ENCODE peak calls at places on chromosomes 5 and 9, in six cellular contexts. D, M, Z, N, X and K are unnamed samples.

GRCh38 chr5:17180957-17181723 is 36.3 kb upstream of the BASP1 start:
- DNase-seq in Z (peak; percentile 100), M (no peak), D (no peak), X (peak; percentile 96), N (no peak), K (peak; percentile 98)

GRCh38 chr5:104659497-104659896 is 1096.9 kb upstream of the NUDT12 start:
- DNase-seq in M (no peak), N (no peak), X (no peak), D (no peak), Z (no peak), K (no peak)

GRCh38 chr9:122110100-122110833 is 17.2 kb upstream of the TTLL11 start:
- DNase-seq in X (no peak), N (no peak), M (no peak), D (no peak), Z (no peak), K (no peak)

GRCh38 chr9:131702911-131703310 is 37.0 kb downstream of the RAPGEF1 start:
- DNase-seq in M (no peak), N (no peak), X (no peak), Z (no peak), D (no peak), K (no peak)

GRCh38 chr5:1542755-1543154 is 19.0 kb upstream of the LPCAT1 start:
- DNase-seq in M (no peak), D (no peak), N (no peak), X (peak; percentile 87), Z (no peak), K (no peak)

GRCh38 chr5:17185776-17186175 is 31.7 kb upstream of the BASP1 start:
- DNase-seq in M (no peak), X (no peak), D (no peak), Z (peak; percentile 98), N (no peak), K (peak; percentile 94)

GRCh38 chr9:131801811-131802210 is 61.9 kb upstream of the RAPGEF1 start:
- DNase-seq in D (no peak), X (no peak), N (no peak), Z (no peak), M (no peak), K (no peak)

GRCh38 chr9:75185585-75186170 is 97.4 kb downstream of the OSTF1 start:
- DNase-seq in M (peak; percentile 14), D (peak; percentile 68), Z (no peak), N (no peak), X (peak; percentile 54), K (peak; percentile 46)

GRCh38 chr9:129635099-129635803 is 6.7 kb downstream of the ASB6 start:
- DNase-seq in Z (no peak), X (no peak), M (no peak), D (no peak), N (no peak), K (no peak)

GRCh38 chr5:95375591-95375990 is 15.6 kb upstream of the FAM81B start:
- DNase-seq in D (no peak), X (peak; percentile 35), M (no peak), Z (peak; percentile 6), N (no peak), K (no peak)

GRCh38 chr5:134371834-134372340 is 518 bp downstream of the UBE2B start:
- DNase-seq in X (peak; percentile 36), Z (peak; percentile 26), M (peak; percentile 65), N (peak; percentile 41), D (peak; percentile 77), K (peak; percentile 72)

GRCh38 chr5:172009536-172010270 is 3.3 kb upstream of the FBXW11 start:
- DNase-seq in D (no peak), M (no peak), Z (no peak), X (peak; percentile 92), N (no peak), K (no peak)

GRCh38 chr5:78757269-78758053 is 108.9 kb upstream of the LHFPL2 start:
- DNase-seq in X (no peak), N (no peak), Z (peak; percentile 69), M (no peak), D (no peak), K (peak; percentile 72)

GRCh38 chr9:36597412-36598178 is 24.9 kb downstream of the MELK start:
- DNase-seq in N (no peak), M (no peak), X (no peak), Z (peak; percentile 70), D (no peak), K (peak; percentile 77)

GRCh38 chr5:96008987-96009647 is 47.5 kb upstream of the ELL2 start:
- DNase-seq in N (no peak), D (no peak), X (no peak), Z (no peak), M (no peak), K (no peak)

GRCh38 chr9:563200-563599 is 278.3 kb upstream of the DMRT1 start:
- DNase-seq in X (no peak), D (no peak), N (no peak), Z (no peak), M (no peak), K (no peak)

GRCh38 chr5:97297063-97297715 is 114.1 kb upstream of the RIOK2 start:
- DNase-seq in M (peak; percentile 37), D (peak; percentile 76), Z (peak; percentile 23), N (peak; percentile 21), X (no peak), K (peak; percentile 29)

GRCh38 chr5:142053434-142054253 is 40.8 kb upstream of the GNPDA1 start:
- DNase-seq in D (no peak), N (no peak), M (no peak), Z (peak; percentile 43), X (peak; percentile 86), K (peak; percentile 77)

GRCh38 chr5:56037531-56038010 is 42.8 kb upstream of the IL6ST start:
- DNase-seq in M (no peak), N (no peak), D (no peak), X (no peak), Z (no peak), K (no peak)
- H2AFZ ChIP-seq in M (no peak overlapping the region), N (peak overlapping the region; percentile 34), D (no peak overlapping the region), X (peak overlapping the region; percentile 23), Z (peak overlapping the region; percentile 38), K (peak overlapping the region; percentile 29)

GRCh38 chr9:84354035-84354434 is 13.5 kb upstream of the SLC28A3 start:
- DNase-seq in Z (no peak), M (no peak), N (no peak), D (no peak), X (no peak), K (no peak)
- H4K8ac ChIP-seq in Z (no peak overlapping the region), M (no peak overlapping the region), N (no peak overlapping the region), D (no peak overlapping the region), X (no peak overlapping the region), K (no peak overlapping the region)

GRCh38 chr9:128323786-128324185 is 1.1 kb downstream of the COQ4 start:
- DNase-seq in D (no peak), Z (no peak), M (no peak), X (no peak), N (no peak), K (peak; percentile 27)

GRCh38 chr9:128323192-128323730 is 622 bp downstream of the COQ4 start:
- DNase-seq in N (no peak), X (no peak), D (no peak), Z (peak; percentile 63), M (no peak), K (peak; percentile 87)

GRCh38 chr9:128322342-128323191 is at the start of the genes COQ4 and TRUB2:
- DNase-seq in Z (peak; percentile 92), N (peak; percentile 57), X (peak; percentile 92), D (peak; percentile 93), M (peak; percentile 92), K (peak; percentile 97)

GRCh38 chr9:128321343-128321742 is 904 bp downstream of the TRUB2 start:
- DNase-seq in Z (no peak), D (no peak), X (no peak), M (no peak), N (no peak), K (no peak)

DNA sequence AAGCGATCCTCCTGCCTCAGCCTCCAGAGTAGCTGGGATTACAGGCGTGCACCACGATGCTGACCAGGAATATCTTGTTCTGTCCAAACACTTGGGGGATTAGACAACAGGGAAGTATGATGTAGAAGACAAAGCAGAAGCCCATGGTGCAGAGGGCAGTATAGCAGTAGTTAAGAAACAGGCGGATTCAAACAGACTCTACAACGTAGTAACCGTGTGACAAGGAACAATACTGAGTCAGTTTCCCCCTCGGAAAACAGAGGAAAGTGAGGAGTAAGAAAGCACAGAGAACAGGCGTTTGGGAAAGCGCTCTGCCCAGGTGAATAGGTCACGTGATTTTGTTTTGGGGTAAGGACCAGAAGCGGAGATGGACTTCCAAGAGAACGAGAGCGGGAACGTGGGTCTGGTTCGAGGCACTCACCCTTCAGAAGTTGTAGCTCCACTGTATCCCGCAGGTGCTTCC is 337 bp downstream of the TRUB2 start:
- DNase-seq in X (no peak), D (no peak), N (no peak), Z (no peak), M (no peak), K (no peak)
- H2AK5ac ChIP-seq in X (no peak overlapping the region), D (no peak overlapping the region), N (no peak overlapping the region), Z (peak overlapping the region; percentile 84), M (no peak overlapping the region), K (no peak overlapping the region)

GRCh38 chr5:155616779-155617392 is 603.3 kb downstream of the KIF4B start:
- DNase-seq in X (no peak), M (peak; percentile 52), Z (no peak), D (peak; percentile 71), N (peak; percentile 13), K (peak; percentile 12)

GRCh38 chr5:155625315-155625714 is 611.8 kb downstream of the KIF4B start:
- DNase-seq in N (no peak), D (no peak), Z (no peak), X (no peak), M (no peak), K (no peak)

GRCh38 chr5:155624597-155625241 is 611.2 kb downstream of the KIF4B start:
- DNase-seq in D (no peak), N (no peak), M (no peak), X (no peak), Z (no peak), K (no peak)

GRCh38 chr5:155625897-155626543 is 612.5 kb downstream of the KIF4B start:
- DNase-seq in X (no peak), M (no peak), D (no peak), N (no peak), Z (no peak), K (no peak)

DNA sequence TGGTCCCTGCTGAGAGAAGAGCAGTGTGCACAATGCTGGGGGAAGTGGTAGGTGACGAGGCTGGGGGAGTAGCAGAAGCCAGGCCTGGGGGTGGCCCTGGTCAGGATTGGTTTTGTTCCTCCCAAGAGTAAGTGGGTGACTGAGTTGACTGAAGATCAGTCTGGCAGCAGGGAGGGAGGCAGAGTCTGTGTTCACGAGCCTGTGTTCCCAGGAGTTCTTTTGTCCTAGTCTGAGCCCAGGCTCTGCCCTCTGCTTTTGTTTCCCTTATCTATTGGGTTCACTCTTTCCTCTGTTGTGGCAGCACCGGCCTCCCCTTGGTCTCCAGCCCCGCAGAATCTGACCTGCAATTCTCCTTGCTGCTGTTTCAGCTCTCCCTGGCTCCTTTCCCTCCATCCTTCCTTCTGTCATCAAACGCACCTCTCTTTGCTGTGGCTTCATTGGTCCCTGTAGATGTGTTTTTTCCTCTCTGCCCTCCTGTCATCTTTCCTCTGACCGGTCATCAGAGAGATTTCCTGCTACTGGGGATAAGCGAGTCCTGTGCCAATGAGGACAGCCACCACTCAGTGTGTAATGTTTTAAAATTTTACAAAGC is 607.4 kb downstream of the KIF4B start:
- DNase-seq in Z (no peak), M (peak; percentile 27), X (no peak), N (no peak), D (peak; percentile 27), K (no peak)
- H2AFZ ChIP-seq in Z (no peak overlapping the region), M (peak overlapping the region; percentile 8), X (no peak overlapping the region), N (peak overlapping the region; percentile 98), D (no peak overlapping the region), K (no peak overlapping the region)